ENCODE peak calls at places on chromosomes 4 and X, in eight cellular contexts. Z is PC-3, V is HCT116, P is hepatocyte, K is SK-N-SH, T is neural progenitor cell, X is GM23338, S is MM.1S. I is an unnamed sample.

GRCh38 chr4:100261346-100261745 is 71.1 kb upstream of the DDIT4L start:
- DNase-seq in V (no peak), X (no peak), P (no peak), S (no peak), Z (no peak), T (no peak), K (no peak), I (no peak)

GRCh38 chrX:70436380-70436779 is 8.3 kb upstream of the DLG3 start:
- DNase-seq in T (peak), K (peak), S (no peak), V (no peak), Z (no peak), P (no peak), X (peak), I (peak)

GRCh38 chrX:22314692-22315091 is 42.0 kb downstream of the CBLL2 start:
- DNase-seq in V (no peak), P (no peak), S (no peak), T (peak), X (peak), Z (peak), K (no peak), I (no peak)

GRCh38 chrX:44096666-44097065 is 123.5 kb upstream of the NDP start:
- DNase-seq in T (no peak), P (no peak), S (no peak), X (no peak), Z (no peak), V (no peak), K (no peak), I (no peak)

GRCh38 chrX:131821945-131822622 is 201.0 kb upstream of the STK26 start:
- DNase-seq in T (no peak), Z (no peak), K (peak), V (no peak), X (no peak), S (peak), P (no peak), I (no peak)

GRCh38 chr4:1773754-1774153 is 19.3 kb upstream of the FGFR3 start:
- DNase-seq in X (no peak), Z (no peak), T (no peak), V (no peak), P (no peak), K (no peak), S (no peak), I (no peak)

GRCh38 chr4:40514409-40515025 is 115.1 kb downstream of the RBM47 start:
- DNase-seq in Z (peak), S (peak), V (no peak), P (peak), X (no peak), K (no peak), T (no peak), I (peak)

GRCh38 chr4:165788686-165789463 is 84.2 kb upstream of the TLL1 start:
- DNase-seq in V (no peak), T (no peak), S (no peak), K (no peak), X (no peak), Z (no peak), P (no peak), I (no peak)

GRCh38 chr4:124432500-124432899 is 280.0 kb downstream of the ANKRD50 start:
- DNase-seq in Z (peak), V (no peak), S (no peak), X (no peak), P (no peak), K (no peak), T (no peak), I (no peak)

GRCh38 chr4:75834772-75835154 is 67.5 kb downstream of the PPEF2 start:
- DNase-seq in V (no peak), T (no peak), X (no peak), S (no peak), Z (no peak), P (no peak), K (no peak), I (no peak)

GRCh38 chr4:108072300-108072699 is 82.6 kb downstream of the HADH start:
- DNase-seq in T (no peak), S (peak), P (peak), X (no peak), K (no peak), V (no peak), Z (peak), I (peak)

GRCh38 chr4:67762091-67762490 is 7.9 kb upstream of the GNRHR start:
- DNase-seq in P (no peak), V (no peak), T (no peak), Z (no peak), X (no peak), S (peak), K (no peak), I (no peak)

GRCh38 chr4:137677851-137678250 is 145.6 kb upstream of the PCDH18 start:
- DNase-seq in T (no peak), P (no peak), K (no peak), X (no peak), S (no peak), Z (peak), V (no peak), I (no peak)

GRCh38 chr4:147725673-147726072 is 6.2 kb upstream of the ARHGAP10 start:
- DNase-seq in Z (peak), P (no peak), V (no peak), T (no peak), S (no peak), X (no peak), K (no peak), I (no peak)

GRCh38 chr4:88705805-88706518 is 8.3 kb upstream of the NAP1L5 start:
- DNase-seq in K (no peak), V (no peak), S (no peak), P (no peak), Z (peak), X (no peak), T (no peak), I (no peak)

GRCh38 chrX:39760930-39761329 is 336.8 kb downstream of the BCOR start:
- DNase-seq in K (no peak), P (no peak), S (no peak), X (no peak), T (no peak), V (no peak), Z (no peak), I (no peak)

GRCh38 chr4:87410669-87411068 is 11.7 kb upstream of the NUDT9 start:
- DNase-seq in S (no peak), K (no peak), P (no peak), T (no peak), X (no peak), V (no peak), Z (no peak), I (no peak)

GRCh38 chrX:30414144-30414543 is 105.0 kb upstream of the NR0B1 start:
- DNase-seq in T (no peak), V (no peak), P (peak), K (no peak), Z (no peak), S (no peak), X (no peak), I (no peak)

GRCh38 chr4:183326853-183327252 is 4.6 kb upstream of the CLDN24 start:
- DNase-seq in V (no peak), K (no peak), X (no peak), Z (peak), P (no peak), T (no peak), S (no peak), I (no peak)

GRCh38 chr4:139815646-139816601 is 150.3 kb downstream of the MGST2 start:
- DNase-seq in Z (peak), V (no peak), P (peak), S (no peak), K (no peak), X (peak), T (peak), I (no peak)

GRCh38 chr4:48331577-48332340 is 9.6 kb upstream of the SLAIN2 start:
- DNase-seq in P (peak), Z (peak), K (no peak), T (no peak), S (no peak), V (no peak), X (no peak), I (no peak)

GRCh38 chr4:152665691-152666410 is 13.9 kb downstream of the TMEM154 start:
- DNase-seq in X (peak), T (no peak), S (peak), V (no peak), K (no peak), P (no peak), Z (no peak), I (peak)

GRCh38 chr4:137393043-137393442 is 139.3 kb downstream of the PCDH18 start:
- DNase-seq in K (peak), T (peak), V (no peak), Z (no peak), P (no peak), S (no peak), X (no peak), I (no peak)

GRCh38 chrX:92270936-92271655 is 491.9 kb downstream of the PCDH11X start:
- DNase-seq in P (no peak), K (no peak), Z (no peak), T (no peak), S (no peak), V (no peak), X (peak), I (no peak)

GRCh38 chr4:110533940-110534339 is 58.0 kb downstream of the ENPEP start:
- DNase-seq in K (no peak), Z (peak), S (peak), X (peak), P (peak), T (no peak), V (peak), I (peak)

GRCh38 chr4:37446016-37446415 is 201.5 kb downstream of the NWD2 start:
- DNase-seq in X (no peak), K (no peak), Z (peak), V (no peak), T (no peak), S (no peak), P (no peak), I (no peak)

GRCh38 chr4:1754336-1754735 is 33.0 kb downstream of the TACC3 start:
- DNase-seq in X (no peak), T (no peak), V (no peak), P (no peak), K (no peak), S (no peak), Z (no peak), I (peak)

GRCh38 chr4:3830774-3831528 is 64.8 kb downstream of the ADRA2C start:
- DNase-seq in Z (no peak), P (no peak), K (no peak), X (no peak), S (no peak), T (no peak), V (no peak), I (no peak)

GRCh38 chr4:114386637-114387233 is 211.9 kb upstream of the UGT8 start:
- DNase-seq in X (peak), S (peak), Z (peak), P (peak), V (peak), T (peak), K (peak), I (peak)

GRCh38 chr4:181592221-181592745 is 650.9 kb upstream of the TENM3 start:
- DNase-seq in Z (no peak), K (no peak), X (no peak), T (no peak), S (peak), P (no peak), V (no peak), I (peak)

GRCh38 chr4:168811793-168812651 is 198.0 kb downstream of the CBR4 start:
- DNase-seq in Z (no peak), V (no peak), T (no peak), P (peak), S (no peak), X (no peak), K (no peak), I (no peak)

GRCh38 chr4:98728433-98728832 is 70.0 kb upstream of the TSPAN5 start:
- DNase-seq in P (peak), K (peak), X (no peak), T (no peak), Z (peak), S (no peak), V (no peak), I (no peak)

GRCh38 chr4:74364649-74365491 is at the start of gene EREG:
- DNase-seq in P (peak), X (peak), Z (no peak), S (no peak), V (peak), K (peak), T (peak), I (no peak)

GRCh38 chrX:68571292-68572256 is 72.7 kb downstream of the YIPF6 start:
- DNase-seq in Z (peak), X (no peak), T (no peak), S (no peak), V (peak), K (no peak), P (peak), I (no peak)

GRCh38 chrX:54358424-54359211 is 772 bp upstream of the WNK3 start:
- DNase-seq in P (peak), K (peak), X (peak), Z (no peak), V (no peak), T (peak), S (no peak), I (no peak)

GRCh38 chr4:71120831-71121524 is 127.5 kb downstream of the DCK start:
- DNase-seq in S (no peak), K (no peak), V (no peak), P (no peak), Z (no peak), X (no peak), T (no peak), I (no peak)

GRCh38 chrX:101206471-101206870 is 13.1 kb upstream of the DRP2 start:
- DNase-seq in S (peak), P (peak), T (peak), Z (peak), X (peak), V (peak), K (peak), I (peak)

GRCh38 chrX:16610121-16610565 is 39.8 kb upstream of the S100G start:
- DNase-seq in V (no peak), S (no peak), P (no peak), K (no peak), Z (peak), T (no peak), X (no peak), I (no peak)

GRCh38 chrX:26914232-26914631 is 548.9 kb downstream of the PPP4R3C start:
- DNase-seq in K (no peak), Z (no peak), X (no peak), S (no peak), V (no peak), P (no peak), T (no peak), I (no peak)

GRCh38 chrX:48957827-48958634 is 624 bp upstream of the OTUD5 start:
- DNase-seq in K (peak), Z (peak), P (peak), S (peak), T (peak), X (peak), V (peak), I (peak)

GRCh38 chrX:48960291-48960690 is 2.9 kb upstream of the OTUD5 start:
- DNase-seq in P (no peak), T (no peak), X (no peak), Z (no peak), S (no peak), K (no peak), V (no peak), I (peak)

GRCh38 chrX:48958635-48959094 is 1.3 kb upstream of the OTUD5 start:
- DNase-seq in S (peak), V (no peak), K (no peak), X (peak), T (peak), P (peak), Z (peak), I (no peak)

GRCh38 chrX:48956728-48957414 is 536 bp downstream of the OTUD5 start:
- DNase-seq in S (peak), V (no peak), K (no peak), P (peak), X (no peak), Z (no peak), T (peak), I (no peak)

GRCh38 chrX:48957477-48957826 is at the start of gene OTUD5:
- DNase-seq in V (no peak), T (no peak), P (peak), X (peak), Z (no peak), K (peak), S (no peak), I (peak)
- TF ChIP-seq EZH2phosphoT487 in V (no peak), T (no peak), P (no peak), X (no peak), Z (no peak), K (no peak), S (no peak), I (no peak)

DNA sequence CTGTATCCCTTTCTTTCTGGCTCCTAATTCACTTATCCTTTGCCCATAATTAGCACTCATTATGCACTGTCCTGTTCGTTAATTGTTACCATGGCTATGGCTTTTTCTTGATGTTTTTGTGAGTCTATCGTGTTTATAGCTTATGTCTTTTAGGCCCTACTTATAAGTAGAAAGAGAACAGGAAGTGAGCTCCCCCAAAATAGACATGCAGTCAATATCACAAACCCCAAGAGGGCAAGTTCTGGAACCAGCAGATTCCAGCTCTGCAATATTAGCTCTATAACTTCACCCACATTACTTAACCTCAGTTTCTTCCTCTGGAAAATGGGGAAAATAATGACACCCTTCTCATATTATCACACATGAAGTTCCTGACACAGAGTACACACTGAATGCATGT is 7.4 kb upstream of the HS3ST1 start:
- DNase-seq in P (no peak), V (no peak), Z (no peak), X (no peak), S (no peak), T (no peak), K (no peak), I (no peak)
- H3K27ac ChIP-seq in P (no peak), V (no peak), Z (no peak), X (no peak), S (no peak), T (no peak), K (no peak), I (no peak)

GRCh38 chrX:47302396-47302795 is 68.0 kb upstream of the ZNF157 start:
- DNase-seq in P (no peak), S (no peak), Z (no peak), V (no peak), X (peak), T (no peak), K (no peak), I (no peak)
- TF ChIP-seq CTCF in P (no peak), S (no peak), Z (no peak), V (no peak), X (no peak), T (no peak), K (no peak), I (no peak)

GRCh38 chr4:8765631-8766590 is 105.7 kb downstream of the HMX1 start:
- DNase-seq in K (no peak), S (no peak), X (no peak), V (no peak), T (no peak), P (no peak), Z (no peak), I (no peak)
- TF ChIP-seq EZH2phosphoT487 in K (no peak), S (no peak), X (no peak), V (no peak), T (no peak), P (no peak), Z (no peak), I (no peak)

GRCh38 chrX:37844622-37845021 is 2.7 kb downstream of the DYNLT3 start:
- DNase-seq in P (no peak), X (no peak), Z (no peak), T (no peak), K (no peak), V (no peak), S (no peak), I (no peak)

GRCh38 chrX:37846558-37846933 is 825 bp downstream of the DYNLT3 start:
- DNase-seq in S (no peak), X (no peak), V (no peak), T (no peak), Z (no peak), P (no peak), K (no peak), I (no peak)

GRCh38 chrX:37847733-37848197 is 394 bp upstream of the DYNLT3 start:
- DNase-seq in S (no peak), T (no peak), P (no peak), K (no peak), Z (no peak), X (no peak), V (no peak), I (no peak)

GRCh38 chrX:37846934-37847732 is at the start of gene DYNLT3:
- DNase-seq in K (peak), P (peak), S (peak), Z (peak), X (peak), T (peak), V (peak), I (no peak)

GRCh38 chrX:37846141-37846540 is 1.2 kb downstream of the DYNLT3 start:
- DNase-seq in T (no peak), K (no peak), S (no peak), Z (peak), X (no peak), P (no peak), V (no peak), I (no peak)
- H3K27ac ChIP-seq in T (no peak), K (no peak), S (no peak), Z (peak), X (no peak), P (peak), V (no peak), I (no peak)

GRCh38 chrX:12076046-12076445 is 62.2 kb upstream of the FRMPD4 start:
- DNase-seq in K (no peak), Z (peak), T (no peak), S (no peak), X (peak), P (no peak), V (no peak), I (no peak)
- TF ChIP-seq CTCF in K (peak), Z (peak), T (no peak), S (no peak), X (no peak), P (no peak), V (no peak), I (no peak)

GRCh38 chr4:180333156-180333555 is 1910.0 kb upstream of the TENM3 start:
- DNase-seq in P (no peak), S (no peak), Z (peak), K (no peak), T (no peak), V (no peak), X (no peak), I (no peak)

GRCh38 chr4:180336494-180337090 is 1906.6 kb upstream of the TENM3 start:
- DNase-seq in V (no peak), T (no peak), P (peak), Z (no peak), K (no peak), S (no peak), X (no peak), I (no peak)

GRCh38 chr4:180330521-180330920 is 1912.7 kb upstream of the TENM3 start:
- DNase-seq in X (no peak), S (no peak), P (no peak), V (no peak), Z (peak), T (no peak), K (no peak), I (no peak)

DNA sequence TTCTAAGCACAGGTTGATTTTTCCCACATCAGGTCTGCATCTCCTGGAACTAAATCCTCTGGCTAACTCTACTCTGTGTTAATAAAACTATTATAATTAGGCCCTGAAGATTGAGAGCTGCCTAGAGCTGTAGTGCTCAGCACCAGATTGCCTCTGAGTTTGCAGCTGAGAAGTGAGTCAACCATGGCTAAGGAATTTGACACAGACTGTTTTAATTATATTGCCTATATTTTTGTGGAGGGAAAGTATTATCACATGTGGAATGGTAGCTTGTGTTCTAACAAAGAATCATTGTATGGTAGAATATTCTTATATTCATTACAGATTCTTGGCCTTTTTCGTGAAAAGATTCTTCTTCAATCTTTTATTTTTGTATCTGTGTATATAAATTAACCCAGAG is 1907.6 kb upstream of the TENM3 start:
- DNase-seq in Z (no peak), P (no peak), X (no peak), S (no peak), T (no peak), K (no peak), V (no peak), I (no peak)
- TF ChIP-seq EZH2phosphoT487 in Z (no peak), P (no peak), X (no peak), S (no peak), T (no peak), K (no peak), V (no peak), I (no peak)

GRCh38 chr4:7960017-7960789 is 20.5 kb upstream of the AFAP1 start:
- DNase-seq in P (no peak), S (no peak), T (no peak), K (no peak), Z (no peak), V (no peak), X (no peak), I (no peak)

GRCh38 chr4:7959066-7959465 is 19.4 kb upstream of the AFAP1 start:
- DNase-seq in Z (no peak), K (no peak), T (no peak), X (no peak), S (no peak), P (no peak), V (no peak), I (no peak)

GRCh38 chr4:7955393-7955792 is 15.7 kb upstream of the AFAP1 start:
- DNase-seq in K (no peak), T (no peak), S (no peak), V (no peak), X (no peak), Z (no peak), P (no peak), I (no peak)

GRCh38 chr4:7957113-7957656 is 17.5 kb upstream of the AFAP1 start:
- DNase-seq in Z (no peak), S (no peak), P (no peak), V (no peak), K (no peak), T (no peak), X (no peak), I (no peak)

GRCh38 chr4:7956306-7957112 is 16.8 kb upstream of the AFAP1 start:
- DNase-seq in X (no peak), K (peak), Z (peak), T (no peak), P (no peak), V (no peak), S (no peak), I (no peak)
- H3K27ac ChIP-seq in X (no peak), K (peak), Z (peak), T (no peak), P (peak), V (no peak), S (no peak), I (no peak)